ENCODE peak calls at places on chromosomes 6 and 20, in four cellular contexts. One of them, this sample, is unnamed.
A peak's percentile ranks its signal among the peaks of the same experiment; 100 is the strongest.

GRCh38 chr6:160085713-160086505 is 35.7 kb upstream of the SLC22A1 start:
- DNase-seq in HepG2: no peak
- DNase-seq in H1: no peak
- DNase-seq in GM12878: no peak
- DNase-seq in this sample: no peak

GRCh38 chr20:24772667-24773066 is 176.4 kb upstream of the CST7 start:
- DNase-seq in HepG2: no peak
- DNase-seq in H1: no peak
- DNase-seq in GM12878: no peak
- DNase-seq in this sample: no peak

GRCh38 chr6:52305948-52306767 is 21.6 kb upstream of the MCM3 start:
- DNase-seq in HepG2: no peak
- DNase-seq in H1: no peak
- DNase-seq in GM12878: peak; percentile 85
- DNase-seq in this sample: no peak

GRCh38 chr20:33733654-33734576 is 2.1 kb downstream of the ZNF341 start:
- DNase-seq in HepG2: peak; percentile 94
- DNase-seq in H1: no peak
- DNase-seq in GM12878: peak; percentile 37
- DNase-seq in this sample: no peak

GRCh38 chr6:40436685-40437604 is 150.2 kb downstream of the LRFN2 start:
- DNase-seq in HepG2: no peak
- DNase-seq in H1: no peak
- DNase-seq in GM12878: no peak
- DNase-seq in this sample: no peak

GRCh38 chr6:142218441-142218840 is 71.4 kb downstream of the VTA1 start:
- DNase-seq in HepG2: no peak
- DNase-seq in H1: no peak
- DNase-seq in GM12878: no peak
- DNase-seq in this sample: no peak

GRCh38 chr20:44758247-44759101 is 12.8 kb downstream of the KCNK15 start:
- DNase-seq in HepG2: no peak
- DNase-seq in H1: no peak
- DNase-seq in GM12878: no peak
- DNase-seq in this sample: no peak

GRCh38 chr6:165744515-165745228 is 81.6 kb upstream of the PDE10A start:
- DNase-seq in HepG2: no peak
- DNase-seq in H1: no peak
- DNase-seq in GM12878: peak; percentile 23
- DNase-seq in this sample: no peak

GRCh38 chr20:57056651-57057050 is 209.8 kb downstream of the BMP7 start:
- DNase-seq in HepG2: no peak
- DNase-seq in H1: no peak
- DNase-seq in GM12878: no peak
- DNase-seq in this sample: no peak

GRCh38 chr6:27577922-27578321 is 105.0 kb upstream of the ZNF184 start:
- DNase-seq in HepG2: no peak
- DNase-seq in H1: no peak
- DNase-seq in GM12878: no peak
- DNase-seq in this sample: no peak

GRCh38 chr6:27579973-27580372 is 107.1 kb upstream of the ZNF184 start:
- DNase-seq in HepG2: no peak
- DNase-seq in H1: no peak
- DNase-seq in GM12878: no peak
- DNase-seq in this sample: no peak

GRCh38 chr6:27584326-27584725 is 111.4 kb upstream of the ZNF184 start:
- DNase-seq in HepG2: no peak
- DNase-seq in H1: no peak
- DNase-seq in GM12878: no peak
- DNase-seq in this sample: no peak

DNA sequence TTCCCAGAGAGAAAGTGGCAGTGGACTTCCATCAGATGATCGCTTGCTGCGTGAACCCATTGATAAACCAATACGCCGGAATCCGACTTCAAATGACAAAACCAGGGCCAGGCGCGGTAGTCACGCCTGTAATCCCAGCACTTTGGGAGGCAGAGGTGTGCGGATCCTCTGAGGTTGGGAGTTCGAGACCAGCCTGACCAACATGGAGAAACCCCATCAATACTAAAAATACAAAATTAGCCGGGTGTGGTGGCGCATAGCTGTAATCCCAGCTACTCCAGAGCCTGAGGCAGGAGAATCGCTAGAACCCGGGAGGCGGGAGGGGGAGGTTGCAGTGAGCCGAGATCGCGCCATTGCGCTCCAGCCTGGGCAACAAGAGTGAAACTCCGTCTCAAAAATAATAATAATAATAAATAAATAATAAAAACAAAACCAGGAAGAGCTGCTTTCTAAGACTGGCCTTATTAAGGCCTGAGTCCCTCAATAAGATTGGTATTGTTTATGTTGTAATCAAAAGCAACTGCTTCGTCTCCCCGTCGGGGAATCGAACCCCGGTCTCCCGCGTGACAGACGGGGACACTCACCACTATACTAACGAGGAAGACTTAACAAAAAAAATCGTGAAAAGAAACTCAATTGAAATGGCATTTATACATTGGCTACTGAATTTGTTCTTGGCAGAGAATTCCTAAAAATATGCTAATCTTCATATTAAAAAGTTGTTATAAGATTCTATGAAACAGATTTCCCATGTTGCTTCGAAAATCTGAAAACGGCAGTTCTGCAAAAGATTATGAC is 110.2 kb upstream of the ZNF184 start:
- DNase-seq in HepG2: peak; percentile 65
- DNase-seq in H1: no peak
- DNase-seq in GM12878: no peak
- DNase-seq in this sample: no peak
- H3K27me3 ChIP-seq in HepG2: no peaks in the 10 kb centered on the region
- H3K27me3 ChIP-seq in H1: no peaks in the 10 kb centered on the region
- H3K27me3 ChIP-seq in GM12878: no peaks in the 10 kb centered on the region
- H3K27me3 ChIP-seq in this sample: no peaks in the 10 kb centered on the region

GRCh38 chr6:116136373-116136772 is 10.4 kb upstream of the COL10A1 start:
- DNase-seq in HepG2: no peak
- DNase-seq in H1: no peak
- DNase-seq in GM12878: no peak
- DNase-seq in this sample: no peak

GRCh38 chr6:116133453-116133852 is 7.5 kb upstream of the COL10A1 start:
- DNase-seq in HepG2: no peak
- DNase-seq in H1: no peak
- DNase-seq in GM12878: no peak
- DNase-seq in this sample: no peak

GRCh38 chr6:116139917-116140316 is 14.0 kb upstream of the COL10A1 start:
- DNase-seq in HepG2: peak; percentile 16
- DNase-seq in H1: no peak
- DNase-seq in GM12878: no peak
- DNase-seq in this sample: no peak

DNA sequence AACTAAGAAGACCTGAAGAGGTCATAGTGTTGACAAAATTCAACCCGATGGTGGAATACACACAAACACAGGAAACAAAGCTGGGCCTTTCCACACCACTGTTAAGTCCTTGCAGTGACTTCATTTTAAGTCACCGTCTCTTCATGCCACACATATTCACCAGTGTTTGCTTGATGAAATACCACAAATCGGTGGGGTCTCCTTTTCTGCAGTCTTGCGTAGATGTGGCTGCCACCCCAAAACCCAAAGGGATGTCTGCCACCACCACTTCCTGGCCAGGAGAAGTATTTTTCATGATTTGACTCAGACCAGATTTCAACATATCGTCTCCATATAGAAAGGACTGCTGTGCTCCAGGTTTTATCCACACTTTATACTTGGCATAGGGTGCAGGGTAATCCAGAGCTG is 11.0 kb upstream of the COL10A1 start:
- DNase-seq in HepG2: no peak
- DNase-seq in H1: no peak
- DNase-seq in GM12878: no peak
- DNase-seq in this sample: no peak
- TF ChIP-seq SUZ12 in HepG2: no peak
- TF ChIP-seq SUZ12 in H1: no peak
- TF ChIP-seq SUZ12 in GM12878: no peak
- TF ChIP-seq SUZ12 in this sample: no peak

GRCh38 chr20:23267909-23268308 is 82.7 kb upstream of the NXT1 start:
- DNase-seq in HepG2: no peak
- DNase-seq in H1: no peak
- DNase-seq in GM12878: no peak
- DNase-seq in this sample: no peak
- H3K4me1 ChIP-seq in HepG2: peaks cover 23% of the 10 kb centered on the region
- H3K4me1 ChIP-seq in H1: no peaks in the 10 kb centered on the region
- H3K4me1 ChIP-seq in GM12878: no peaks in the 10 kb centered on the region
- H3K4me1 ChIP-seq in this sample: peaks cover 4% of the 10 kb centered on the region

DNA sequence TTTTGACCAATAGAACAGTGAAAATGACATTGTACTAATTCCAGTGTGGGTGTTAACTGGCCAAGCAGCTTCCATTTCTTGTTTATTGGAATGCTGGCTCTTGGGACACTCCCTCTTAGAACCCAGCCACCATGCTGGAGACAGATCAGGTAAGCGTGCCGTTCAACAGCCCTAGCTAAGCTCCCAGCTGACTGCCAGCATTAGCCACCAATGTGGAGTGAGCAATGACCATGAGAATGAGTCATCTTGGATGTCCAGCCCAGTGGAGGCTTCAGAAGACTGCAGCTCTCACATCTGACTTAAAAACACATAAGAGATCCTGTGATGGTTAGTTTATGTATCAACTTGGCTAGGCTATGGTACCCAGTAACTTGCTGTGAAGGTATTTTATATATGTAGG is 3.0 kb upstream of the LINC00237 start:
- DNase-seq in HepG2: peak; percentile 44
- DNase-seq in H1: no peak
- DNase-seq in GM12878: no peak
- DNase-seq in this sample: no peak
- H3K27me3 ChIP-seq in HepG2: no peaks in the 10 kb centered on the region
- H3K27me3 ChIP-seq in H1: peaks cover 34% of the 10 kb centered on the region
- H3K27me3 ChIP-seq in GM12878: peaks cover 13% of the 10 kb centered on the region
- H3K27me3 ChIP-seq in this sample: peaks cover 59% of the 10 kb centered on the region

DNA sequence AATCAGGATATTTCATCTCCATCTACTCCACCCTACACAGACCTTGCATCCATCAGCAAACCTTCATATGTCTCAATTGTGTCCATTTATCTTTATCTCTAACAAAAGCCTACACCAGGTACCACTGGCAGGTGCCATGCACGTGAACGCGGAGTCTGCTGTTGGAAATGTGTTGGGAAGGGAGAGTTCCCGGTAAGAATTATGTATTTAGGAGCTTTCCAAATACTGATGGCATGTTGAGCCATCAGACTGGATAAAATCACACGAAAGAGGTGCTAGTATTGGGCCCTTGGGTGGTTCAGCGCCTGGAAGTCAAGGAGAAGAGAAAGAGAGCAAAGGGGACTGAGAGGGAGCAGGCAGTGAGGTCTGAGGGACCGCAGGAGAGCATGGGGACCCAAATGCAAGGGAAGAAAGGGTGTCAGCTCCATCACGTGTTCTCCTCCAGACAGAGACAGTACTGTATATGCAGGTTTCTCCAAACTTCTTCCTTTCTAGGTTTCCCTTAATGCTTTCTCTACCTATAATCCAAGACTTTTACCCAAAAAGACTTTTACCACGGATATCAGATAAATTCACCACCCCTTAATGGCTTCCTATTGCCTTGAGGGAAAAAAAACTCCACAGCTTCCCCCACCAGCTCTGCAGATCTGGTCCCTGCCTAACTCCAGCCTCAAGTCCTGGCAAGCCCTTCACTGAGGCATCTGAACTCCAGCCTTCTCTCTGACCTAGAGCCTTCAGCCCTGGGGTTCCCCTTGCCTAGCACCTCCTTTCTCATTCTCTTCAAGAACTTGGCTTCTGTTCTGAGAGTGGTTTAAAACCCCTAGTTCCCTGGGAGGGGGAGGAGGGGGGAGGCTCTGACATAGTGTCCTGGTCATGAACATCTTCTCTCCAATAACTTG is 4.8 kb upstream of the ZNF217 start:
- DNase-seq in HepG2: no peak
- DNase-seq in H1: no peak
- DNase-seq in GM12878: no peak
- DNase-seq in this sample: no peak
- TF ChIP-seq SUZ12 in HepG2: no peak
- TF ChIP-seq SUZ12 in H1: no peak
- TF ChIP-seq SUZ12 in GM12878: no peak
- TF ChIP-seq SUZ12 in this sample: no peak